ENCODE peak calls at places on chromosomes 5 and 9, in five cellular contexts. One of them, this sample, is unnamed.

GRCh38 chr5:575636-576035 is 36.5 kb upstream of the CEP72 start:
- DNase-seq in CD8-positive, alpha-beta memory T cell: no peak
- DNase-seq in GM03348: no peak
- DNase-seq in effector CD8-positive, alpha-beta T cell: no peak
- DNase-seq in NCI-H446 treated with DMSO at 0.1 percent for 48 hours: no peak
- DNase-seq in this sample: no peak

GRCh38 chr5:80963521-80963895 is 3.3 kb downstream of the RASGRF2 start:
- DNase-seq in NCI-H446 treated with DMSO at 0.1 percent for 48 hours: no peak
- DNase-seq in GM03348: no peak
- DNase-seq in effector CD8-positive, alpha-beta T cell: no peak
- DNase-seq in CD8-positive, alpha-beta memory T cell: no peak
- DNase-seq in this sample: no peak

GRCh38 chr5:109030360-109031143 is 282.9 kb downstream of the FER start:
- DNase-seq in CD8-positive, alpha-beta memory T cell: no peak
- DNase-seq in GM03348: no peak
- DNase-seq in NCI-H446 treated with DMSO at 0.1 percent for 48 hours: no peak
- DNase-seq in effector CD8-positive, alpha-beta T cell: no peak
- DNase-seq in this sample: no peak

GRCh38 chr9:4298255-4299005 is 1.4 kb downstream of the GLIS3 start:
- DNase-seq in effector CD8-positive, alpha-beta T cell: no peak
- DNase-seq in NCI-H446 treated with DMSO at 0.1 percent for 48 hours: no peak
- DNase-seq in CD8-positive, alpha-beta memory T cell: no peak
- DNase-seq in GM03348: peak
- DNase-seq in this sample: peak

GRCh38 chr5:36875789-36876388 is 680 bp upstream of the NIPBL start:
- DNase-seq in GM03348: peak
- DNase-seq in NCI-H446 treated with DMSO at 0.1 percent for 48 hours: peak
- DNase-seq in effector CD8-positive, alpha-beta T cell: peak
- DNase-seq in CD8-positive, alpha-beta memory T cell: peak
- DNase-seq in this sample: peak

GRCh38 chr9:135061441-135061840 is 26.0 kb upstream of the OLFM1 start:
- DNase-seq in CD8-positive, alpha-beta memory T cell: no peak
- DNase-seq in GM03348: no peak
- DNase-seq in effector CD8-positive, alpha-beta T cell: no peak
- DNase-seq in NCI-H446 treated with DMSO at 0.1 percent for 48 hours: no peak
- DNase-seq in this sample: no peak

GRCh38 chr5:107418071-107418470 is 252.7 kb downstream of the EFNA5 start:
- DNase-seq in effector CD8-positive, alpha-beta T cell: no peak
- DNase-seq in GM03348: no peak
- DNase-seq in CD8-positive, alpha-beta memory T cell: no peak
- DNase-seq in NCI-H446 treated with DMSO at 0.1 percent for 48 hours: peak
- DNase-seq in this sample: peak

GRCh38 chr9:133640580-133641395 is 4.6 kb downstream of the DBH start:
- DNase-seq in GM03348: no peak
- DNase-seq in NCI-H446 treated with DMSO at 0.1 percent for 48 hours: no peak
- DNase-seq in effector CD8-positive, alpha-beta T cell: no peak
- DNase-seq in CD8-positive, alpha-beta memory T cell: no peak
- DNase-seq in this sample: no peak

GRCh38 chr5:32308951-32309350 is 3.8 kb downstream of the MTMR12 start:
- DNase-seq in GM03348: peak
- DNase-seq in CD8-positive, alpha-beta memory T cell: no peak
- DNase-seq in NCI-H446 treated with DMSO at 0.1 percent for 48 hours: no peak
- DNase-seq in effector CD8-positive, alpha-beta T cell: no peak
- DNase-seq in this sample: no peak

GRCh38 chr5:74183041-74183440 is 457.5 kb downstream of the ENC1 start:
- DNase-seq in NCI-H446 treated with DMSO at 0.1 percent for 48 hours: no peak
- DNase-seq in CD8-positive, alpha-beta memory T cell: no peak
- DNase-seq in effector CD8-positive, alpha-beta T cell: no peak
- DNase-seq in GM03348: no peak
- DNase-seq in this sample: no peak

GRCh38 chr5:173472164-173472563 is 143.9 kb upstream of the STC2 start:
- DNase-seq in CD8-positive, alpha-beta memory T cell: no peak
- DNase-seq in NCI-H446 treated with DMSO at 0.1 percent for 48 hours: peak
- DNase-seq in effector CD8-positive, alpha-beta T cell: no peak
- DNase-seq in GM03348: peak
- DNase-seq in this sample: peak

GRCh38 chr9:120999317-120999716 is 50.8 kb downstream of the C5 start:
- DNase-seq in GM03348: no peak
- DNase-seq in effector CD8-positive, alpha-beta T cell: no peak
- DNase-seq in CD8-positive, alpha-beta memory T cell: no peak
- DNase-seq in NCI-H446 treated with DMSO at 0.1 percent for 48 hours: no peak
- DNase-seq in this sample: no peak

GRCh38 chr9:104911029-104911607 is 16.8 kb downstream of the ABCA1 start:
- DNase-seq in effector CD8-positive, alpha-beta T cell: no peak
- DNase-seq in CD8-positive, alpha-beta memory T cell: no peak
- DNase-seq in GM03348: peak
- DNase-seq in NCI-H446 treated with DMSO at 0.1 percent for 48 hours: no peak
- DNase-seq in this sample: no peak

GRCh38 chr9:96874947-96875459 is 20.7 kb upstream of the ZNF782 start:
- DNase-seq in CD8-positive, alpha-beta memory T cell: peak
- DNase-seq in NCI-H446 treated with DMSO at 0.1 percent for 48 hours: no peak
- DNase-seq in GM03348: no peak
- DNase-seq in effector CD8-positive, alpha-beta T cell: no peak
- DNase-seq in this sample: no peak

GRCh38 chr5:77181596-77182304 is 28.7 kb upstream of the PDE8B start:
- DNase-seq in GM03348: no peak
- DNase-seq in effector CD8-positive, alpha-beta T cell: no peak
- DNase-seq in NCI-H446 treated with DMSO at 0.1 percent for 48 hours: no peak
- DNase-seq in CD8-positive, alpha-beta memory T cell: no peak
- DNase-seq in this sample: no peak

GRCh38 chr5:97231025-97231636 is 48.1 kb upstream of the RIOK2 start:
- DNase-seq in CD8-positive, alpha-beta memory T cell: no peak
- DNase-seq in NCI-H446 treated with DMSO at 0.1 percent for 48 hours: peak
- DNase-seq in effector CD8-positive, alpha-beta T cell: no peak
- DNase-seq in GM03348: peak
- DNase-seq in this sample: peak

GRCh38 chr9:128043467-128043868 is 23.7 kb downstream of the NAIF1 start:
- DNase-seq in effector CD8-positive, alpha-beta T cell: no peak
- DNase-seq in CD8-positive, alpha-beta memory T cell: no peak
- DNase-seq in GM03348: no peak
- DNase-seq in NCI-H446 treated with DMSO at 0.1 percent for 48 hours: no peak
- DNase-seq in this sample: no peak

GRCh38 chr5:114311943-114312342 is 49.9 kb upstream of the KCNN2 start:
- DNase-seq in GM03348: no peak
- DNase-seq in NCI-H446 treated with DMSO at 0.1 percent for 48 hours: peak
- DNase-seq in effector CD8-positive, alpha-beta T cell: no peak
- DNase-seq in CD8-positive, alpha-beta memory T cell: no peak
- DNase-seq in this sample: no peak

GRCh38 chr5:77133061-77133758 is 46.1 kb upstream of the ZBED3 start:
- DNase-seq in NCI-H446 treated with DMSO at 0.1 percent for 48 hours: peak
- DNase-seq in effector CD8-positive, alpha-beta T cell: no peak
- DNase-seq in GM03348: peak
- DNase-seq in CD8-positive, alpha-beta memory T cell: no peak
- DNase-seq in this sample: peak

GRCh38 chr5:122264610-122265009 is 47.4 kb upstream of the SNCAIP start:
- DNase-seq in effector CD8-positive, alpha-beta T cell: no peak
- DNase-seq in CD8-positive, alpha-beta memory T cell: no peak
- DNase-seq in NCI-H446 treated with DMSO at 0.1 percent for 48 hours: no peak
- DNase-seq in GM03348: no peak
- DNase-seq in this sample: no peak

GRCh38 chr9:119961774-119962408 is 592.7 kb upstream of the BRINP1 start:
- DNase-seq in effector CD8-positive, alpha-beta T cell: no peak
- DNase-seq in NCI-H446 treated with DMSO at 0.1 percent for 48 hours: no peak
- DNase-seq in CD8-positive, alpha-beta memory T cell: no peak
- DNase-seq in GM03348: no peak
- DNase-seq in this sample: peak

GRCh38 chr5:39178171-39178570 is 41.2 kb downstream of the FYB1 start:
- DNase-seq in effector CD8-positive, alpha-beta T cell: no peak
- DNase-seq in GM03348: peak
- DNase-seq in NCI-H446 treated with DMSO at 0.1 percent for 48 hours: no peak
- DNase-seq in CD8-positive, alpha-beta memory T cell: no peak
- DNase-seq in this sample: no peak

GRCh38 chr5:159040181-159040580 is 59.5 kb downstream of the EBF1 start:
- DNase-seq in effector CD8-positive, alpha-beta T cell: no peak
- DNase-seq in GM03348: no peak
- DNase-seq in CD8-positive, alpha-beta memory T cell: no peak
- DNase-seq in NCI-H446 treated with DMSO at 0.1 percent for 48 hours: no peak
- DNase-seq in this sample: no peak

GRCh38 chr5:62273691-62274090 is 32.3 kb upstream of the KIF2A start:
- DNase-seq in CD8-positive, alpha-beta memory T cell: no peak
- DNase-seq in GM03348: no peak
- DNase-seq in NCI-H446 treated with DMSO at 0.1 percent for 48 hours: no peak
- DNase-seq in effector CD8-positive, alpha-beta T cell: no peak
- DNase-seq in this sample: no peak

GRCh38 chr9:35852876-35853865 is 17.0 kb downstream of the OR13J1 start:
- DNase-seq in CD8-positive, alpha-beta memory T cell: no peak
- DNase-seq in GM03348: no peak
- DNase-seq in effector CD8-positive, alpha-beta T cell: no peak
- DNase-seq in NCI-H446 treated with DMSO at 0.1 percent for 48 hours: no peak
- DNase-seq in this sample: no peak

GRCh38 chr5:66807743-66808142 is 211.6 kb downstream of the MAST4 start:
- DNase-seq in GM03348: peak
- DNase-seq in NCI-H446 treated with DMSO at 0.1 percent for 48 hours: no peak
- DNase-seq in CD8-positive, alpha-beta memory T cell: no peak
- DNase-seq in effector CD8-positive, alpha-beta T cell: no peak
- DNase-seq in this sample: peak

GRCh38 chr5:170436335-170436734 is 47.2 kb upstream of the KCNMB1 start:
- DNase-seq in CD8-positive, alpha-beta memory T cell: no peak
- DNase-seq in effector CD8-positive, alpha-beta T cell: no peak
- DNase-seq in GM03348: no peak
- DNase-seq in NCI-H446 treated with DMSO at 0.1 percent for 48 hours: no peak
- DNase-seq in this sample: no peak

GRCh38 chr9:126456802-126457547 is 130.3 kb downstream of the MVB12B start:
- DNase-seq in GM03348: no peak
- DNase-seq in effector CD8-positive, alpha-beta T cell: no peak
- DNase-seq in NCI-H446 treated with DMSO at 0.1 percent for 48 hours: no peak
- DNase-seq in CD8-positive, alpha-beta memory T cell: no peak
- DNase-seq in this sample: no peak

GRCh38 chr5:107157811-107158210 is 512.9 kb downstream of the EFNA5 start:
- DNase-seq in NCI-H446 treated with DMSO at 0.1 percent for 48 hours: no peak
- DNase-seq in CD8-positive, alpha-beta memory T cell: no peak
- DNase-seq in effector CD8-positive, alpha-beta T cell: no peak
- DNase-seq in GM03348: no peak
- DNase-seq in this sample: no peak

GRCh38 chr9:131180454-131180853 is 55.1 kb downstream of the NUP214 start:
- DNase-seq in GM03348: peak
- DNase-seq in CD8-positive, alpha-beta memory T cell: no peak
- DNase-seq in NCI-H446 treated with DMSO at 0.1 percent for 48 hours: no peak
- DNase-seq in effector CD8-positive, alpha-beta T cell: no peak
- DNase-seq in this sample: no peak

GRCh38 chr9:7366121-7366520 is 433.5 kb downstream of the DMAC1 start:
- DNase-seq in GM03348: peak
- DNase-seq in CD8-positive, alpha-beta memory T cell: no peak
- DNase-seq in effector CD8-positive, alpha-beta T cell: no peak
- DNase-seq in NCI-H446 treated with DMSO at 0.1 percent for 48 hours: no peak
- DNase-seq in this sample: no peak

GRCh38 chr5:154565123-154565522 is 87.1 kb upstream of the HAND1 start:
- DNase-seq in CD8-positive, alpha-beta memory T cell: no peak
- DNase-seq in effector CD8-positive, alpha-beta T cell: no peak
- DNase-seq in NCI-H446 treated with DMSO at 0.1 percent for 48 hours: no peak
- DNase-seq in GM03348: no peak
- DNase-seq in this sample: no peak

GRCh38 chr9:33166263-33167083 is 663 bp downstream of the B4GALT1 start:
- DNase-seq in effector CD8-positive, alpha-beta T cell: no peak
- DNase-seq in NCI-H446 treated with DMSO at 0.1 percent for 48 hours: no peak
- DNase-seq in GM03348: peak
- DNase-seq in CD8-positive, alpha-beta memory T cell: peak
- DNase-seq in this sample: no peak

GRCh38 chr5:67085616-67086015 is 111.0 kb downstream of the CD180 start:
- DNase-seq in effector CD8-positive, alpha-beta T cell: no peak
- DNase-seq in GM03348: no peak
- DNase-seq in NCI-H446 treated with DMSO at 0.1 percent for 48 hours: no peak
- DNase-seq in CD8-positive, alpha-beta memory T cell: no peak
- DNase-seq in this sample: no peak